ENCODE peak calls at places on chromosomes 1 and 21, in nine cellular contexts. E is endothelial cell of umbilical vein, V is GM23248, T is sigmoid colon, U is NT2/D1, N is heart left ventricle, A is IMR-90, O is mesendoderm, P is adrenal gland. S is an unnamed sample. For H3K27me3, the result is how much of the 10 kb centered on the place peaks cover.

GRCh38 chr1:110677016-110677415 is 2.3 kb upstream of the KCNA3 start:
- DNase-seq in E (no peak), A (no peak), T (no peak), V (no peak), O (no peak), U (no peak), N (no peak), P (no peak), S (no peak)

GRCh38 chr1:1164361-1164700 is 9.3 kb upstream of the TTLL10 start:
- DNase-seq in T (no peak), E (no peak), O (no peak), U (no peak), P (no peak), V (no peak), A (no peak), N (no peak), S (no peak)

GRCh38 chr1:100657876-100658715 is 61.4 kb upstream of the VCAM1 start:
- DNase-seq in V (no peak), P (no peak), U (no peak), E (peak), N (no peak), O (no peak), A (peak), T (no peak), S (no peak)

GRCh38 chr1:28518000-28518744 is 12.3 kb downstream of the RCC1 start:
- DNase-seq in O (peak), U (peak), N (peak), T (peak), V (peak), P (peak), A (peak), E (peak), S (peak)

GRCh38 chr1:15098366-15099125 is 55.0 kb upstream of the TMEM51 start:
- DNase-seq in N (no peak), E (no peak), O (no peak), T (no peak), A (no peak), U (no peak), V (no peak), P (no peak), S (no peak)

GRCh38 chr1:99482286-99482685 is 163.6 kb upstream of the PALMD start:
- DNase-seq in A (no peak), T (no peak), O (no peak), N (no peak), P (no peak), U (no peak), V (no peak), E (no peak), S (no peak)

GRCh38 chr21:37642493-37642892 is 273.8 kb downstream of the KCNJ6 start:
- DNase-seq in P (no peak), T (no peak), E (no peak), V (no peak), O (peak), U (peak), N (no peak), A (no peak), S (peak)

GRCh38 chr1:153506831-153507413 is 28.9 kb downstream of the S100A6 start:
- DNase-seq in T (peak), A (peak), P (peak), V (peak), O (no peak), U (no peak), N (peak), E (no peak), S (no peak)

GRCh38 chr21:34812510-34813265 is 143.9 kb downstream of the CLIC6 start:
- DNase-seq in U (no peak), P (no peak), V (peak), E (no peak), O (no peak), N (no peak), A (peak), T (no peak), S (no peak)

GRCh38 chr21:43645414-43645891 is 13.8 kb downstream of the HSF2BP start:
- DNase-seq in V (peak), N (peak), P (peak), O (peak), T (peak), U (no peak), E (peak), A (peak), S (peak)

GRCh38 chr21:33976980-33977720 is 61.5 kb upstream of the ATP5PO start:
- DNase-seq in N (no peak), U (no peak), E (no peak), T (no peak), O (no peak), A (no peak), P (no peak), V (no peak), S (no peak)

GRCh38 chr1:221839794-221840395 is 98.0 kb upstream of the DUSP10 start:
- DNase-seq in P (peak), U (no peak), N (peak), O (peak), V (peak), T (peak), E (peak), A (peak), S (no peak)

GRCh38 chr1:93000291-93000690 is 39.0 kb upstream of the DIPK1A start:
- DNase-seq in E (no peak), O (peak), N (no peak), P (no peak), T (no peak), A (no peak), V (no peak), U (peak), S (peak)

DNA sequence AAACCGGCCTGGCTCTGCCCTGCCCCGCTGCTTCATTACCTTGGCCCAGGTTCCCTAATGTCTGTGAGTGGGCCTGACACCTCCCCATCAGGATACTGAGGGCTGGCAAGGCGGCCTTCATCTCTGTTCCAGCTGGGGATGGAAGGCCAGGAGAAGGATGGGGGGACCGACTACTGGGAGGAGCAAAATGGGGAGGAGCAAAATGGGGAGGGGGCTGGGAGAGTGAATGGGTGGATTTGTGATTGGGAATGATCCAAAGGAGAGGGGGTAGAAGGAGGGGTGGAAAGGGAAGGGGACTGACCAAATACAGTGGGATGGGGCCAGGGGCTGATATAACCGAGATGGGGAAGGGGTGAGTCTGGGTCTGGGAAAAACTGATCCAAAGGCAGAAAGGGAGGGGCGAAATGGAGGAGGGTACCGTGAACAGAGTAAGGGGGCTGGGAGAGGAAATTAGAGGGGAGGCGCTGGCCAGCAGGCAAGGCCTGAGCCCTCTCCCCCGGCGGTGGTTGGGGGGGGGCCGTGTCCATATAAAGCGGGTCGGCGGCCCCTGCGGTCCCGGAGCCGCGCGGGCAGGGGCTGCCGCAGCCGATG is at the start of gene FOXE3:
- DNase-seq in P (no peak), T (no peak), E (no peak), O (no peak), U (no peak), V (no peak), A (no peak), N (no peak), S (peak)
- H3K4me3 ChIP-seq in P (no peak), T (peak), E (no peak), O (no peak), U (peak), V (peak), A (peak), N (no peak), S (peak)

DNA sequence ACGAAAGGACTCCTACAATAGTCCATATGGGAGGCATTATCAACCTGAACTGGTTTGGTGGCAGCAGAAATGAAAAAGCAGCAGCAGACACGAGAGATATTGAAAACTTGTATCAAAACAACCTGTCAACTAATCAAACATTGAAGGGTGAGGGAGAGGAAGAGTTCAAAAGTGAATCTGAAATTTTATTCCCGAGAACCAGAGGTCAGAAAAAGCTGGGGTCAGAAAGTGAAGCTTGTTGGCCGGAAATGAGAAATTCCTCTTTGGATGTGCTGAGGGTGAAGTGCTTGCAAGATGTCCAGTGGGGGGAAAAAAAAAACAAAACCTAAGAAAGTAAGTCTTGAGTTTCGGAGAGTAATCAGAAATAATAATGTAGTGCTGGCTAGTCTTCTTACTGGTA is 1.9 kb upstream of the C4BPA start:
- DNase-seq in N (no peak), E (no peak), U (no peak), O (no peak), T (no peak), A (no peak), P (no peak), V (no peak), S (no peak)
- H3K27me3 ChIP-seq in N (under half), E (under half), U (under half), O (under half), T (under half), A (under half), P (under half), V (under half), S (under half)

GRCh38 chr1:2175681-2176454 is 18.7 kb downstream of the FAAP20 start:
- DNase-seq in A (no peak), U (no peak), N (no peak), O (no peak), E (no peak), T (no peak), V (no peak), P (no peak), S (no peak)
- H3K4me3 ChIP-seq in A (no peak), U (no peak), N (no peak), O (no peak), E (no peak), T (no peak), V (no peak), P (no peak), S (no peak)

DNA sequence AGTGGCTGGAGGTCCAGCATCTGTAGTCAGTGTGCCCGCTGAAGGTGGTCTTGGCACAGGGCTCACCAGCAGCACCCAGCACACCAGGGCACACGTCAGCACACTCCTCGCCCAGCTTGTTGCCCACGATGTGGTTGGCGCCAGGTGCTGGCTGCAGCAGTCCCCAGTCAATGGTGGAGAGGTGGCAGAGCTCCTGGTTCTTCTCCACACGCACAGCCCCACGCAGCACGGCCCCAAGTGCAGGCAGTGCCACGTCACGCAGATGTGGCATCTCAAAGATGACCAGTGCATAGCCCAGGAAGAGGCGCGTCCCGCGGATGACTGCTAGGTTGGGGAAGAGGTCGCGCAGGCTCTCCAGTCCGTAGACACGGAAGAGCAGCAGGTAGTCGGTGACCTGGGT is 5.2 kb downstream of the INSRR start:
- DNase-seq in E (no peak), V (no peak), N (no peak), T (no peak), P (no peak), U (no peak), O (no peak), A (no peak), S (peak)
- H3K27me3 ChIP-seq in E (under half), V (under half), N (under half), T (under half), P (under half), U (under half), O (under half), A (half or more), S (half or more)

GRCh38 chr1:81695741-81696140 is 105.0 kb upstream of the ADGRL2 start:
- DNase-seq in A (peak), E (peak), U (no peak), V (peak), P (peak), T (no peak), N (no peak), O (no peak), S (no peak)

GRCh38 chr1:81701071-81701470 is 99.7 kb upstream of the ADGRL2 start:
- DNase-seq in V (no peak), N (no peak), U (no peak), T (no peak), P (no peak), E (no peak), O (no peak), A (no peak), S (no peak)

GRCh38 chr1:81702079-81702715 is 98.5 kb upstream of the ADGRL2 start:
- DNase-seq in P (no peak), T (no peak), N (no peak), U (no peak), V (peak), E (peak), A (no peak), O (no peak), S (no peak)

GRCh38 chr1:81702903-81703302 is 97.8 kb upstream of the ADGRL2 start:
- DNase-seq in A (peak), E (peak), V (peak), T (no peak), U (no peak), P (no peak), O (no peak), N (no peak), S (no peak)

DNA sequence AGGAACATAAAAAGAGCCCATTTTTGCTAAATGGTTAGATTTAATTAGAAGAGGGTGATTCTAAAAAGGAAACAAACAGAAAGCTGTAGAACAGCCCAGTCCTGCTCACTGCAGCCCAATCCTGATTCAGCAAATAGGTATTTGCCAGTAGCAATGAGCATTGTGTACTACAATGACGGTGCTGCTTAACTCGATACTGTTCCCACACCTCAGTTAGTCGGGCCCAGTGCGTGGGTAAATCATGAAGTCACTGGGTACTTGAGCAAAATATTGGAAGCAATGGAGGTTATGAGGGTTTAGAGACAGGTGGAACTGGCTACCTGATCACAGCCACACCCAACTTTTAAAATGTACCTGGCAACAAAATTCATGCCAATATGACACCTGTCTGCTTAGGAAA is 101.5 kb upstream of the ADGRL2 start:
- DNase-seq in U (no peak), O (peak), P (no peak), E (no peak), V (peak), T (no peak), A (peak), N (no peak), S (no peak)
- H3K4me3 ChIP-seq in U (no peak), O (no peak), P (no peak), E (no peak), V (no peak), T (no peak), A (no peak), N (no peak), S (no peak)